ENCODE peak calls at places on chromosomes 16 and 17, in ten cellular contexts. Z, N, V, U, G, E, J, T, I and L are unnamed samples.

GRCh38 chr17:38591759-38592241 is 14.0 kb downstream of the SRCIN1 start:
- DNase-seq in Z (peak; percentile 81), N (peak; percentile 14), V (no peak), U (no peak), G (no peak), E (peak; percentile 22), J (no peak), T (peak; percentile 25), I (no peak), L (no peak)

GRCh38 chr17:4310349-4311060 is 46.7 kb upstream of the ANKFY1 start:
- DNase-seq in Z (no peak), N (no peak), V (no peak), U (no peak), G (no peak), E (peak; percentile 81), J (no peak), T (no peak), I (no peak), L (no peak)

GRCh38 chr17:17537311-17538099 is 41.3 kb upstream of the RASD1 start:
- DNase-seq in Z (no peak), N (no peak), V (no peak), U (no peak), G (no peak), E (no peak), J (no peak), T (no peak), I (no peak), L (no peak)

GRCh38 chr17:77839324-77840155 is 119.0 kb upstream of the TNRC6C start:
- DNase-seq in Z (no peak), N (no peak), V (no peak), U (no peak), G (no peak), E (peak; percentile 16), J (peak; percentile 61), T (no peak), I (no peak), L (no peak)

GRCh38 chr16:89087922-89088321 is 5.7 kb upstream of the ACSF3 start:
- DNase-seq in Z (no peak), N (no peak), V (no peak), U (no peak), G (no peak), E (no peak), J (no peak), T (no peak), I (no peak), L (no peak)

GRCh38 chr17:75875182-75875939 is 3.0 kb downstream of the TRIM47 start:
- DNase-seq in Z (no peak), N (no peak), V (no peak), U (no peak), G (no peak), E (no peak), J (no peak), T (no peak), I (no peak), L (no peak)

GRCh38 chr16:49652441-49653175 is 203.3 kb downstream of the ZNF423 start:
- DNase-seq in Z (no peak), N (no peak), V (no peak), U (no peak), G (no peak), E (peak; percentile 70), J (no peak), T (no peak), I (no peak), L (no peak)

GRCh38 chr17:80486692-80487091 is 10.3 kb upstream of the NPTX1 start:
- DNase-seq in Z (no peak), N (no peak), V (no peak), U (no peak), G (no peak), E (no peak), J (no peak), T (no peak), I (no peak), L (no peak)

DNA sequence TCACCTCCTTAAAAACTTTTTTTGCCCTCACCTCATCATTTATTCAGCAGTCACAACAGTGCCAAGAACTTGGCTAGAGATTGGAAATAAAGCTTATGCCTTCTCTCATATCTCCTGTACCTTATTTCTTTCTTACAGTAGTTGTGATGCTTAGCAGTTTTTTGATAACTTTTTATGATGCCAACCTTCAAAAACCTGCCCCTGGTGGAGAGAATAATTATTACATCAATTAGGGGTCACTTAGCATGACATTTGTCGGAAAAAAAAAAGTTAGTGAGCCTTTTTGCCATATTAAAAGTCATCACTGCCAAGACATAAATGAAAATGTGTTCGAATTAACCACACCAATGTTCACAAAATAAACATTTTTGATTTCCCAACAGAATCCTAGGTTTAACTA is 296.6 kb downstream of the WWOX start:
- DNase-seq in Z (peak; percentile 1), N (no peak), V (peak; percentile 11), U (no peak), G (no peak), E (no peak), J (no peak), T (peak; percentile 2), I (no peak), L (no peak)
- TF ChIP-seq CTCF in Z (no peak), N (peak; percentile 21), V (peak; percentile 54), U (no peak), G (peak; percentile 32), E (peak; percentile 17), J (peak; percentile 24), T (no peak), I (peak; percentile 26), L (peak; percentile 15)

GRCh38 chr16:57475711-57476339 is 10.5 kb downstream of the DOK4 start:
- DNase-seq in Z (no peak), N (peak; percentile 74), V (peak; percentile 89), U (no peak), G (peak; percentile 31), E (peak; percentile 69), J (peak; percentile 81), T (no peak), I (peak; percentile 81), L (peak; percentile 41)
- TF ChIP-seq CTCF in Z (peak; percentile 52), N (peak; percentile 91), V (peak; percentile 80), U (peak; percentile 39), G (peak; percentile 76), E (peak; percentile 67), J (peak; percentile 59), T (peak; percentile 46), I (peak; percentile 65), L (peak; percentile 95)

GRCh38 chr17:56891751-56892150 is 22.1 kb downstream of the TRIM25 start:
- DNase-seq in Z (no peak), N (no peak), V (peak; percentile 22), U (no peak), G (peak; percentile 41), E (no peak), J (peak; percentile 66), T (no peak), I (peak; percentile 71), L (no peak)
- TF ChIP-seq CTCF in Z (no peak), N (peak; percentile 33), V (peak; percentile 50), U (peak; percentile 49), G (peak; percentile 50), E (peak; percentile 35), J (peak; percentile 42), T (peak; percentile 18), I (peak; percentile 51), L (peak; percentile 32)

GRCh38 chr17:73568934-73569333 is 75.3 kb downstream of the SDK2 start:
- DNase-seq in Z (no peak), N (no peak), V (no peak), U (no peak), G (no peak), E (no peak), J (no peak), T (no peak), I (no peak), L (no peak)

GRCh38 chr17:73562896-73563295 is 81.3 kb downstream of the SDK2 start:
- DNase-seq in Z (no peak), N (no peak), V (no peak), U (no peak), G (no peak), E (no peak), J (no peak), T (peak; percentile 20), I (no peak), L (no peak)

GRCh38 chr17:73569758-73570319 is 74.4 kb downstream of the SDK2 start:
- DNase-seq in Z (no peak), N (no peak), V (no peak), U (no peak), G (no peak), E (no peak), J (no peak), T (no peak), I (no peak), L (no peak)

GRCh38 chr17:73564856-73565255 is 79.4 kb downstream of the SDK2 start:
- DNase-seq in Z (no peak), N (no peak), V (no peak), U (no peak), G (no peak), E (no peak), J (no peak), T (no peak), I (no peak), L (no peak)

GRCh38 chr17:73566905-73567782 is 77.1 kb downstream of the SDK2 start:
- DNase-seq in Z (no peak), N (peak; percentile 36), V (peak; percentile 57), U (no peak), G (peak; percentile 11), E (no peak), J (peak; percentile 54), T (no peak), I (no peak), L (no peak)
- TF ChIP-seq CTCF in Z (no peak), N (no peak), V (no peak), U (no peak), G (no peak), E (no peak), J (no peak), T (no peak), I (no peak), L (no peak)

GRCh38 chr17:37518816-37519215 is 29.1 kb downstream of the DUSP14 start:
- DNase-seq in Z (peak; percentile 5), N (no peak), V (no peak), U (no peak), G (no peak), E (no peak), J (no peak), T (no peak), I (no peak), L (no peak)
- TF ChIP-seq CTCF in Z (no peak), N (no peak), V (no peak), U (peak; percentile 7), G (no peak), E (no peak), J (no peak), T (no peak), I (no peak), L (no peak)